ENCODE peak calls at places on chromosomes 3 and 15, in ten cellular contexts. One of them, this sample, is unnamed.

GRCh38 chr3:169112153-169112892 is 551.2 kb downstream of the MECOM start:
- DNase-seq in chondrocyte: no peak
- DNase-seq in cardiac fibroblast: peak; percentile 93
- DNase-seq in left ventricle myocardium inferior: no peak
- DNase-seq in tibial artery: no peak
- DNase-seq in hepatocyte: no peak
- DNase-seq in DND-41: no peak
- DNase-seq in H9: no peak
- DNase-seq in heart left ventricle: no peak
- DNase-seq in NB4: no peak
- DNase-seq in this sample: peak; percentile 84

GRCh38 chr3:135218304-135218703 is 423.2 kb downstream of the EPHB1 start:
- DNase-seq in chondrocyte: no peak
- DNase-seq in cardiac fibroblast: no peak
- DNase-seq in left ventricle myocardium inferior: no peak
- DNase-seq in tibial artery: no peak
- DNase-seq in hepatocyte: no peak
- DNase-seq in DND-41: no peak
- DNase-seq in H9: no peak
- DNase-seq in heart left ventricle: no peak
- DNase-seq in NB4: no peak
- DNase-seq in this sample: no peak

GRCh38 chr15:69668049-69668705 is 215.6 kb downstream of the RPLP1 start:
- DNase-seq in chondrocyte: no peak
- DNase-seq in cardiac fibroblast: no peak
- DNase-seq in left ventricle myocardium inferior: no peak
- DNase-seq in tibial artery: peak; percentile 72
- DNase-seq in hepatocyte: no peak
- DNase-seq in DND-41: peak; percentile 5
- DNase-seq in H9: no peak
- DNase-seq in heart left ventricle: no peak
- DNase-seq in NB4: peak; percentile 76
- DNase-seq in this sample: no peak

GRCh38 chr3:113638910-113639309 is 57.5 kb downstream of the USF3 start:
- DNase-seq in chondrocyte: no peak
- DNase-seq in cardiac fibroblast: no peak
- DNase-seq in left ventricle myocardium inferior: no peak
- DNase-seq in tibial artery: no peak
- DNase-seq in hepatocyte: no peak
- DNase-seq in DND-41: no peak
- DNase-seq in H9: no peak
- DNase-seq in heart left ventricle: no peak
- DNase-seq in NB4: no peak
- DNase-seq in this sample: no peak

GRCh38 chr3:153284282-153284938 is 122.4 kb downstream of the RAP2B start:
- DNase-seq in chondrocyte: no peak
- DNase-seq in cardiac fibroblast: peak; percentile 94
- DNase-seq in left ventricle myocardium inferior: no peak
- DNase-seq in tibial artery: peak; percentile 80
- DNase-seq in hepatocyte: peak; percentile 60
- DNase-seq in DND-41: peak; percentile 9
- DNase-seq in H9: no peak
- DNase-seq in heart left ventricle: peak; percentile 42
- DNase-seq in NB4: peak; percentile 84
- DNase-seq in this sample: peak; percentile 92

GRCh38 chr3:44931791-44932190 is 44.2 kb downstream of the ZDHHC3 start:
- DNase-seq in chondrocyte: no peak
- DNase-seq in cardiac fibroblast: no peak
- DNase-seq in left ventricle myocardium inferior: no peak
- DNase-seq in tibial artery: no peak
- DNase-seq in hepatocyte: no peak
- DNase-seq in DND-41: no peak
- DNase-seq in H9: no peak
- DNase-seq in heart left ventricle: no peak
- DNase-seq in NB4: no peak
- DNase-seq in this sample: no peak

GRCh38 chr15:83602021-83602420 is 51.9 kb upstream of the ADAMTSL3 start:
- DNase-seq in chondrocyte: no peak
- DNase-seq in cardiac fibroblast: no peak
- DNase-seq in left ventricle myocardium inferior: no peak
- DNase-seq in tibial artery: no peak
- DNase-seq in hepatocyte: no peak
- DNase-seq in DND-41: no peak
- DNase-seq in H9: no peak
- DNase-seq in heart left ventricle: no peak
- DNase-seq in NB4: no peak
- DNase-seq in this sample: no peak

GRCh38 chr15:39746714-39747276 is 35.8 kb downstream of the FSIP1 start:
- DNase-seq in chondrocyte: no peak
- DNase-seq in cardiac fibroblast: no peak
- DNase-seq in left ventricle myocardium inferior: no peak
- DNase-seq in tibial artery: no peak
- DNase-seq in hepatocyte: no peak
- DNase-seq in DND-41: no peak
- DNase-seq in H9: no peak
- DNase-seq in heart left ventricle: no peak
- DNase-seq in NB4: no peak
- DNase-seq in this sample: no peak

GRCh38 chr15:77630064-77630463 is 2.6 kb downstream of the LINGO1 start:
- DNase-seq in chondrocyte: no peak
- DNase-seq in cardiac fibroblast: no peak
- DNase-seq in left ventricle myocardium inferior: no peak
- DNase-seq in tibial artery: no peak
- DNase-seq in hepatocyte: no peak
- DNase-seq in DND-41: no peak
- DNase-seq in H9: no peak
- DNase-seq in heart left ventricle: no peak
- DNase-seq in NB4: no peak
- DNase-seq in this sample: no peak

GRCh38 chr3:127886276-127886862 is 28.7 kb upstream of the KBTBD12 start:
- DNase-seq in chondrocyte: no peak
- DNase-seq in cardiac fibroblast: no peak
- DNase-seq in left ventricle myocardium inferior: no peak
- DNase-seq in tibial artery: no peak
- DNase-seq in hepatocyte: no peak
- DNase-seq in DND-41: no peak
- DNase-seq in H9: no peak
- DNase-seq in heart left ventricle: no peak
- DNase-seq in NB4: no peak
- DNase-seq in this sample: no peak

GRCh38 chr3:127888564-127889107 is 26.4 kb upstream of the KBTBD12 start:
- DNase-seq in chondrocyte: no peak
- DNase-seq in cardiac fibroblast: peak; percentile 56
- DNase-seq in left ventricle myocardium inferior: peak; percentile 26
- DNase-seq in tibial artery: no peak
- DNase-seq in hepatocyte: no peak
- DNase-seq in DND-41: no peak
- DNase-seq in H9: no peak
- DNase-seq in heart left ventricle: no peak
- DNase-seq in NB4: no peak
- DNase-seq in this sample: no peak

GRCh38 chr3:127887321-127887720 is 27.7 kb upstream of the KBTBD12 start:
- DNase-seq in chondrocyte: no peak
- DNase-seq in cardiac fibroblast: peak; percentile 74
- DNase-seq in left ventricle myocardium inferior: no peak
- DNase-seq in tibial artery: no peak
- DNase-seq in hepatocyte: no peak
- DNase-seq in DND-41: no peak
- DNase-seq in H9: no peak
- DNase-seq in heart left ventricle: no peak
- DNase-seq in NB4: no peak
- DNase-seq in this sample: peak; percentile 74

GRCh38 chr3:127889461-127889863 is 25.6 kb upstream of the KBTBD12 start:
- DNase-seq in chondrocyte: no peak
- DNase-seq in cardiac fibroblast: peak; percentile 98
- DNase-seq in left ventricle myocardium inferior: no peak
- DNase-seq in tibial artery: no peak
- DNase-seq in hepatocyte: no peak
- DNase-seq in DND-41: no peak
- DNase-seq in H9: no peak
- DNase-seq in heart left ventricle: no peak
- DNase-seq in NB4: no peak
- DNase-seq in this sample: peak; percentile 84

GRCh38 chr3:127889976-127890650 is 24.9 kb upstream of the KBTBD12 start:
- DNase-seq in chondrocyte: no peak
- DNase-seq in cardiac fibroblast: peak; percentile 65
- DNase-seq in left ventricle myocardium inferior: no peak
- DNase-seq in tibial artery: no peak
- DNase-seq in hepatocyte: peak; percentile 29
- DNase-seq in DND-41: no peak
- DNase-seq in H9: no peak
- DNase-seq in heart left ventricle: no peak
- DNase-seq in NB4: no peak
- DNase-seq in this sample: no peak
- TF ChIP-seq CTCF in chondrocyte: peak; percentile 17
- TF ChIP-seq CTCF in cardiac fibroblast: peak; percentile 1
- TF ChIP-seq CTCF in left ventricle myocardium inferior: no peak
- TF ChIP-seq CTCF in tibial artery: no peak
- TF ChIP-seq CTCF in hepatocyte: peak; percentile 25
- TF ChIP-seq CTCF in DND-41: no peak
- TF ChIP-seq CTCF in H9: peak; percentile 20
- TF ChIP-seq CTCF in heart left ventricle: no peak
- TF ChIP-seq CTCF in NB4: no peak
- TF ChIP-seq CTCF in this sample: peak; percentile 29

GRCh38 chr3:144287001-144287400 is 315.4 kb downstream of the DIPK2A start:
- DNase-seq in chondrocyte: no peak
- DNase-seq in cardiac fibroblast: no peak
- DNase-seq in left ventricle myocardium inferior: no peak
- DNase-seq in tibial artery: no peak
- DNase-seq in hepatocyte: no peak
- DNase-seq in DND-41: no peak
- DNase-seq in H9: no peak
- DNase-seq in heart left ventricle: no peak
- DNase-seq in NB4: no peak
- DNase-seq in this sample: no peak
- TF ChIP-seq CTCF in chondrocyte: no peak
- TF ChIP-seq CTCF in cardiac fibroblast: no peak
- TF ChIP-seq CTCF in left ventricle myocardium inferior: no peak
- TF ChIP-seq CTCF in tibial artery: no peak
- TF ChIP-seq CTCF in hepatocyte: no peak
- TF ChIP-seq CTCF in DND-41: no peak
- TF ChIP-seq CTCF in H9: no peak
- TF ChIP-seq CTCF in heart left ventricle: no peak
- TF ChIP-seq CTCF in NB4: no peak
- TF ChIP-seq CTCF in this sample: no peak

GRCh38 chr3:52428151-52429005 is 16.5 kb downstream of the SEMA3G start:
- DNase-seq in chondrocyte: no peak
- DNase-seq in cardiac fibroblast: peak; percentile 90
- DNase-seq in left ventricle myocardium inferior: peak; percentile 50
- DNase-seq in tibial artery: peak; percentile 67
- DNase-seq in hepatocyte: peak; percentile 84
- DNase-seq in DND-41: peak; percentile 52
- DNase-seq in H9: peak; percentile 42
- DNase-seq in heart left ventricle: peak; percentile 74
- DNase-seq in NB4: peak; percentile 82
- DNase-seq in this sample: peak; percentile 70
- TF ChIP-seq CTCF in chondrocyte: peak; percentile 89
- TF ChIP-seq CTCF in cardiac fibroblast: peak; percentile 77
- TF ChIP-seq CTCF in left ventricle myocardium inferior: peak; percentile 87
- TF ChIP-seq CTCF in tibial artery: peak; percentile 55
- TF ChIP-seq CTCF in hepatocyte: peak; percentile 89
- TF ChIP-seq CTCF in DND-41: peak; percentile 88
- TF ChIP-seq CTCF in H9: peak; percentile 82
- TF ChIP-seq CTCF in heart left ventricle: peak; percentile 65
- TF ChIP-seq CTCF in NB4: peak; percentile 72
- TF ChIP-seq CTCF in this sample: peak; percentile 86

DNA sequence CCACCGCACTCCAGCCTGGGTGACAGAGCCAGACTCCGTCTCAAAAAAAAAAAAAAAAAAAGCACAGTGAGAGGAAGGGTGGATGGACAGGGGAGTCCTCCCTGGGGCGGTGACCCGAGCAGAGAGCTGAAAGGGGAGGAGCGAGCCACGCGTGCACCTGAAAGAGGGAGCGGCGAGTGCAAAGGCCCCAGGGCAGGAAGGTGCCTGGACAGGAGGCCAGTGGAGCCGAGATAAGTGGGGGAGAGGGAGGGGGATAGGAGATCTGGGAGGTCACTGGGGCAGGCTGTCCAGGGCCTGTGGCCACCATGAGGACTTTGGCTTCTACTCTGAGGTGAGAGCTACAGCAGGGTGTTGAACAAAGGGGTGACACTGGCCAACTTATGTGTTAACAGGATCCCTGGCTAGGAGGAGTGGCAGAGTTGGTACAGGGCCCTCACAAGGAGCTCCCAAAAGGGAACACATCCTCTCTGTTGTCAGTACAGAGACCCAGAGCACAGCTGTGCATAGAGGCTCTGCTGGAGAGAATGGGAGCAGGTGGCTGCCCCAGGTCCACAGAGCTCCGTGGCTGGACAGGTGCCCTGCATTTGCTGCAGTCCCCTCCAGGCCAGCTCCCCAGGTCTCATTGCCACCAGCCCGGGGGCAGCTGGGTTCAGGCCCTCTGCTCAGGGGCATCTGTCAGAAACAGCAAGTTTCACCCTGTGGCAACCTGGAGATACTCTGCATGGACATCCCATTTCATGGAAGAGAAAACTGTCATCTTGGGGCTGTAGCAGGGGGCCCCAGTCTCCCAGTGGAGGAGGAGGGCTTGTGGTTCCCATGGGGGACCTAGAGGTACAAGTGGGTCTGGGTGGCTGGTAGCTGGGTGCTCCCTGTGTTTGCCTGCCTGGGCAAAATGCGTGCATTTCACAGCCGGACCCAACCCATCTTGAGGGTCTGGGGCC is 28.5 kb downstream of the FBLN2 start:
- DNase-seq in chondrocyte: peak; percentile 75
- DNase-seq in cardiac fibroblast: no peak
- DNase-seq in left ventricle myocardium inferior: no peak
- DNase-seq in tibial artery: no peak
- DNase-seq in hepatocyte: no peak
- DNase-seq in DND-41: no peak
- DNase-seq in H9: no peak
- DNase-seq in heart left ventricle: no peak
- DNase-seq in NB4: no peak
- DNase-seq in this sample: no peak
- TF ChIP-seq CTCF in chondrocyte: no peak
- TF ChIP-seq CTCF in cardiac fibroblast: no peak
- TF ChIP-seq CTCF in left ventricle myocardium inferior: no peak
- TF ChIP-seq CTCF in tibial artery: no peak
- TF ChIP-seq CTCF in hepatocyte: no peak
- TF ChIP-seq CTCF in DND-41: no peak
- TF ChIP-seq CTCF in H9: no peak
- TF ChIP-seq CTCF in heart left ventricle: no peak
- TF ChIP-seq CTCF in NB4: no peak
- TF ChIP-seq CTCF in this sample: no peak